ENCODE peak calls at places on chromosomes 2 and 18, in four cellular contexts. F, T, C and M are unnamed samples.

GRCh38 chr2:215505044-215505786 is 69.3 kb upstream of the FN1 start:
- DNase-seq in T (peak), F (no peak), C (peak), M (no peak)

GRCh38 chr2:15937882-15938802 is 2.2 kb upstream of the MYCN start:
- DNase-seq in C (no peak), T (no peak), F (no peak), M (no peak)

GRCh38 chr2:44267269-44268258 is 7.7 kb upstream of the SLC3A1 start:
- DNase-seq in F (no peak), T (no peak), C (no peak), M (no peak)

GRCh38 chr2:110755494-110756078 is 23.2 kb downstream of the ACOXL start:
- DNase-seq in C (no peak), T (peak), F (no peak), M (peak)

GRCh38 chr2:200944467-200945394 is 18.7 kb downstream of the ORC2 start:
- DNase-seq in C (peak), T (no peak), F (no peak), M (peak)

GRCh38 chr2:224143521-224143920 is 104.4 kb upstream of the SERPINE2 start:
- DNase-seq in T (no peak), F (no peak), C (no peak), M (no peak)

GRCh38 chr18:40911041-40911440 is 1044.0 kb upstream of the PIK3C3 start:
- DNase-seq in F (no peak), C (no peak), T (no peak), M (no peak)

GRCh38 chr2:72138921-72139381 is 8.7 kb downstream of the CYP26B1 start:
- DNase-seq in F (no peak), T (no peak), C (no peak), M (no peak)

GRCh38 chr18:80159713-80160636 is 50.9 kb downstream of the ADNP2 start:
- DNase-seq in T (no peak), F (peak), C (no peak), M (no peak)

GRCh38 chr2:127633556-127634065 is 12.3 kb upstream of the GPR17 start:
- DNase-seq in F (no peak), T (no peak), C (no peak), M (no peak)

GRCh38 chr2:164706522-164706921 is 85.2 kb upstream of the GRB14 start:
- DNase-seq in T (no peak), F (no peak), C (no peak), M (no peak)

GRCh38 chr18:79548986-79549637 is 130.5 kb upstream of the CTDP1 start:
- DNase-seq in F (no peak), T (no peak), C (no peak), M (no peak)

GRCh38 chr2:112646791-112647720 is 1.3 kb downstream of the SLC20A1 start:
- DNase-seq in T (no peak), F (no peak), C (no peak), M (peak)

GRCh38 chr2:120442923-120443571 is 97.1 kb downstream of the INHBB start:
- DNase-seq in F (peak), T (peak), C (no peak), M (peak)

GRCh38 chr2:55225481-55226020 is 6.5 kb downstream of the CLHC1 start:
- DNase-seq in F (peak), T (no peak), C (no peak), M (no peak)
- TF ChIP-seq MAX in F (no peak), T (no peak), C (no peak), M (no peak)

DNA sequence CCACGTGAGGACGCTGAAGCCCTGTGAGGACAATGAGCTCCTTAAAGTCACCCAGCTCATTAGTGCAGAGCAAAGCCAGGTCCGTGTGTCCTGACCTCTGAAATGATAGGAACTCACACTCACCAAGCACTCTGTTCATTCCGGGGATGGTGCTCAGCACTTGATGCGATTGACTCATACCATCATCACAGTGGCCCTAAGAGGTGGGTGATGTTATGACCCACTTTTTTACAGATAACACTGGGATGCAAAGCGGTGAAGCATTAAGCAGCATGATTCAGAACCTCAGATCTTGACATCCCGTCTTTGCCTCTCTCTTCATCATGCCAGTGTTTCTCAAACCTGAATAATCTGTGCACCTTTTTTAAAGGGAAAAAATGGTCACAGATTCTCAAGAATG is 234.8 kb downstream of the ALPK2 start:
- DNase-seq in F (no peak), C (no peak), T (no peak), M (no peak)
- TF ChIP-seq ESRRA in F (no peak), C (no peak), T (no peak), M (no peak)

DNA sequence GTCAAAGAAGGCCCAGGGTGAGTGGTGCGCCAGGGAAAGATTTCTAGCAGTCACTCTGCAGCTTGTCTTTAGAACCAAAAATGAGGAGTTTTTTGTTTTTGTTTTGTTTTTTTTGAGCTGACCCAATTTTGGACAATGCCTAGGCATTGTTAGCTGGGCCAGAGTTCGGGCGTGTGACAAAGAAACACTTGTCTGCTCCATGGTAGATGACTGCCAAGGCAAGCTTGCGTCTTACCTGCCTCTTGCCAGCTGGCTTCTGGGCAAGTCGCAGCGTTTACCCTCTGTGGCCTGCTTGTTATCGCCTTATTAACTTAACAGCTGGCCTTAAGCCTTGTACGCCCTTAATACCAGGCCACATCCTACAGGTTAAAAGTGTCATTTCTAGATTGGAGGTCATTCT is 114.3 kb downstream of the GALNT1 start:
- DNase-seq in T (no peak), C (no peak), F (no peak), M (no peak)
- TF ChIP-seq JUN in T (no peak), C (no peak), F (no peak), M (no peak)

GRCh38 chr18:57430983-57431382 is 4.2 kb upstream of the ONECUT2 start:
- DNase-seq in T (no peak), C (no peak), F (no peak), M (no peak)
- TF ChIP-seq MAX in T (no peak), C (no peak), F (no peak), M (no peak)

DNA sequence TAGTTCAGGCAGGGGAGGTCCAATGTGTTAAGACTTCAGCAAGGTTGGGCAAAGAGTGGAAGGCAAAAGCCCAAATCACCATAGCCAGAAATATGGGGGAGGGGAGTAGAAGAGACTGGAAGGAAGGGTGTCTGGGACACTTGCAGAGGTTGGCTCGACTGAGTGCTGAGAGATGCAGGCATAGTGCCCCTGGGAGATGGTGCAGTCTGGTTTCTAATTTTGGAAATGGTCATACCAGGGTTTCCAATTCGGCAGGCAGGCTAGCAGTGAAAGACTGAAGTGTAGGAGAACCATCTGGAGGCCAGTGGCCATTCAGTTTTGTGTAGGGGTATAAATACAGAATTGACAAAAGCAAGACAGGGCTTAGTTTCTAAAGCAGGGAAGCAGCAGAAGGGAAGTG is 6.2 kb upstream of the SPOPL start:
- DNase-seq in C (no peak), F (no peak), T (no peak), M (no peak)
- TF ChIP-seq ESRRA in C (no peak), F (no peak), T (no peak), M (no peak)

DNA sequence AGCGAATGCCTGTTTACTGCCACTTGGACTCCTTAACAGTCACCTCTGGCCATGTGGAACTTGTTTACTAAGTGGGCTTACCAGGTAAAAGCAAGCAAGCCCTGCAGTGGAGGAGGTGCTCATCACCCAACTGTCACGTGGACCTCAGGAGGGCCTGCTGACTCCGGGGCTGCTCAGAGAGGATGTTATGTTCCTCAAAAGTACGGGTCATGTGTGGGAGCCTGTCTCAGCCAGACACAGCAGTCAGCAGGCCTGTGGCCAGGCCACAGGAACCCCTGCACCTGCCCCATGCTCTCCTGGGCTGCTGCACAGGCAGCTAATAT is 36.2 kb downstream of the AMER3 start:
- DNase-seq in F (no peak), T (no peak), C (no peak), M (no peak)
- TF ChIP-seq JUN in F (no peak), T (no peak), C (no peak), M (no peak)